ENCODE peak calls at places on chromosome 3, in seven cellular contexts. P is ascending aorta; M is CD4-positive, CD25-positive, alpha-beta regulatory T cell; I is adrenal gland; F is fibroblast of lung; U is Peyer's patch; W is GM23338. Y is an unnamed sample. For H3K4me1 and H3K36me3, the result is how much of the 10 kb centered on the place peaks cover.

GRCh38 chr3:192923731-192924130 is 6.1 kb upstream of the MB21D2 start:
- DNase-seq in P (no peak), M (no peak), I (no peak), F (no peak), U (no peak), W (no peak), Y (no peak)

GRCh38 chr3:20080956-20081554 is 40.8 kb downstream of the KAT2B start:
- DNase-seq in P (peak), M (peak), I (peak), F (peak), U (peak), W (no peak), Y (peak)

GRCh38 chr3:51862886-51863285 is 1.5 kb downstream of the IQCF2 start:
- DNase-seq in P (no peak), M (no peak), I (peak), F (no peak), U (no peak), W (no peak), Y (no peak)

GRCh38 chr3:72012376-72012775 is 227.4 kb upstream of the PROK2 start:
- DNase-seq in P (no peak), M (no peak), I (no peak), F (no peak), U (no peak), W (no peak), Y (no peak)

GRCh38 chr3:121998030-121998580 is 23.9 kb downstream of the ILDR1 start:
- DNase-seq in P (no peak), M (peak), I (peak), F (peak), U (no peak), W (no peak), Y (no peak)

GRCh38 chr3:191356586-191357439 is 26.5 kb upstream of the UTS2B start:
- DNase-seq in P (no peak), M (no peak), I (no peak), F (peak), U (no peak), W (peak), Y (no peak)

GRCh38 chr3:170132335-170132734 is 49.2 kb downstream of the PHC3 start:
- DNase-seq in P (no peak), M (peak), I (no peak), F (peak), U (no peak), W (no peak), Y (peak)

GRCh38 chr3:131361464-131362421 is 19.8 kb upstream of the NUDT16 start:
- DNase-seq in P (no peak), M (peak), I (peak), F (peak), U (peak), W (peak), Y (no peak)

GRCh38 chr3:187016639-187017345 is 86.5 kb downstream of the ST6GAL1 start:
- DNase-seq in P (no peak), M (no peak), I (no peak), F (peak), U (no peak), W (no peak), Y (no peak)

GRCh38 chr3:187012609-187013051 is 82.3 kb downstream of the ST6GAL1 start:
- DNase-seq in P (no peak), M (peak), I (no peak), F (peak), U (no peak), W (no peak), Y (peak)

GRCh38 chr3:187013080-187013838 is 82.9 kb downstream of the ST6GAL1 start:
- DNase-seq in P (no peak), M (no peak), I (no peak), F (no peak), U (no peak), W (no peak), Y (no peak)

GRCh38 chr3:187015903-187016638 is 85.7 kb downstream of the ST6GAL1 start:
- DNase-seq in P (no peak), M (no peak), I (no peak), F (no peak), U (no peak), W (no peak), Y (no peak)

GRCh38 chr3:187014417-187014864 is 84.1 kb downstream of the ST6GAL1 start:
- DNase-seq in P (no peak), M (no peak), I (no peak), F (no peak), U (no peak), W (no peak), Y (no peak)
- H3K4me1 ChIP-seq in P (under half), M (under half), I (under half), F (under half), U (under half), W (under half), Y (under half)

GRCh38 chr3:48464713-48465221 is 18.2 kb downstream of the ATRIP start:
- DNase-seq in P (no peak), M (no peak), I (peak), F (no peak), U (peak), W (no peak), Y (no peak)
- H3K36me3 ChIP-seq in P (under half), M (under half), I (under half), F (under half), U (under half), W (under half), Y (half or more)

DNA sequence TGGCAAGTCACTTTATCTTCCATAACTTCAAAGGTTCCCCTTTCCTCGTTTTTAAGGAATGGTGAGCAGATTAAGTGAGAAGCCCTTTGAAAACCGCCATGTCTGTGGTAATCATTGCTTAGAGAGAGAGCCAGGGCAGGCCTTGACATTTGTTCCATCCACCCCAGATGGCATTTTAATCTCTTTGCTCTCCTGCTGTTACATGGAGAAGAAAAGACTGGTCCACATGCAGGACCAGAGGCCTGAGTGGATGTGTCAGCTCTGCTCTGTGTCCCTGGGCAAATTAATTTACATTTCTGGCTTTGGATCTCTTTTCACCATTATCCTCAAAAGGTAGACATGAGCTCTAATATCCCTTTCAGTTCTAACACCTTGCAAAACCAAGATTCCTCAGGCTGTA is 157.3 kb upstream of the LPP start:
- DNase-seq in P (no peak), M (no peak), I (no peak), F (no peak), U (no peak), W (no peak), Y (no peak)
- H3K4me1 ChIP-seq in P (under half), M (half or more), I (under half), F (under half), U (under half), W (under half), Y (half or more)

DNA sequence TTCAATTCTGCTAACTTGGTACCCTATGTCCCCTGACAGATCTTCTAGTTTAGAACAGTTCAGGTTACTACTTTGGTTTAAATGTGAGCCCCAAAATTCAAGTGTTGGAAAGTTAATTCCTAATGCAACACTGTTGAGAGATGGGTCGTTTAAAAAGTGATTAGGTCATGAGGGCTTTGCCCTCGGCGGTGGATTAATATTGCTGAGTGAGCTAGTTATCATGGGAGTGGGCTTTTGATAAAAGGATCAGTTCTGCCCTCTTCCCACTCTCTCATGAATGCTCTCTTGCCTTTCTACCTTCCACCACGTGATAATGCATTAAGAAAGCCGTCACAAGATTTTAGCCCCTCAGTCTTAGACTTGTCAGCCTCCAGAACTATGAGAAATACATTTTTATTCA is 72.1 kb downstream of the BTLA start:
- DNase-seq in P (no peak), M (no peak), I (no peak), F (no peak), U (no peak), W (no peak), Y (no peak)
- H3K36me3 ChIP-seq in P (under half), M (under half), I (under half), F (under half), U (under half), W (under half), Y (under half)

GRCh38 chr3:45120615-45121158 is 25.5 kb downstream of the CDCP1 start:
- DNase-seq in P (no peak), M (no peak), I (no peak), F (no peak), U (no peak), W (peak), Y (no peak)

GRCh38 chr3:45124379-45124778 is 21.8 kb downstream of the CDCP1 start:
- DNase-seq in P (no peak), M (no peak), I (no peak), F (peak), U (no peak), W (no peak), Y (no peak)

GRCh38 chr3:45123841-45124269 is 22.3 kb downstream of the CDCP1 start:
- DNase-seq in P (no peak), M (no peak), I (no peak), F (peak), U (no peak), W (no peak), Y (no peak)

GRCh38 chr3:45124956-45125355 is 21.2 kb downstream of the CDCP1 start:
- DNase-seq in P (no peak), M (no peak), I (no peak), F (no peak), U (no peak), W (no peak), Y (no peak)

GRCh38 chr3:45123030-45123429 is 23.1 kb downstream of the CDCP1 start:
- DNase-seq in P (no peak), M (no peak), I (no peak), F (peak), U (no peak), W (no peak), Y (no peak)
- H3K4me1 ChIP-seq in P (under half), M (under half), I (under half), F (under half), U (under half), W (under half), Y (under half)

GRCh38 chr3:172063456-172064432 is 24.4 kb downstream of the FNDC3B start:
- DNase-seq in P (no peak), M (no peak), I (no peak), F (no peak), U (no peak), W (no peak), Y (no peak)

GRCh38 chr3:172065534-172065933 is 26.2 kb downstream of the FNDC3B start:
- DNase-seq in P (no peak), M (no peak), I (no peak), F (peak), U (no peak), W (no peak), Y (no peak)

GRCh38 chr3:172060234-172060633 is 20.9 kb downstream of the FNDC3B start:
- DNase-seq in P (no peak), M (no peak), I (no peak), F (no peak), U (no peak), W (no peak), Y (no peak)

GRCh38 chr3:172059532-172059931 is 20.2 kb downstream of the FNDC3B start:
- DNase-seq in P (no peak), M (no peak), I (no peak), F (no peak), U (no peak), W (no peak), Y (no peak)

DNA sequence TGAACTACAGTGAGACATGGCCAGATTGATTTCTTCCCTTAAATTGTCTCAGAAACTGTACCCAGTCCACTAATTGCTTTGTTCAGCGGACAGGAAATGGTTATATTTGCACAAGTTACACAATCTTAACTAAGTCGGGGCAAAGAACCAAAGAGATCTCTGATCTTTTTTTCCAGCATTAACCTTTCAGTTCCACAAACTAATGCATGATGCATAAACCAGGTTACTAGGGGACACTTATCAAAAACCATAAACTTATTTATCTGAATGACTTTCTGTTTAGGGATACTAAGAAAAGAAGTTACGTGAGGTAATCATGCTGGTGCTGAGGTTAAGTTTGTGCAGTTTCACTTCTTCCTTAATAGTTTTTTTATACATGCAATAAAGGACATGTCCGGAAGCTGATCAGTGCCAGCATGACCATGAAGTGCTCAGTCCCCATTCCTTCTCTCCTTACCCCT is 22.4 kb downstream of the FNDC3B start:
- DNase-seq in P (no peak), M (no peak), I (no peak), F (peak), U (no peak), W (no peak), Y (no peak)
- H3K36me3 ChIP-seq in P (under half), M (under half), I (under half), F (under half), U (under half), W (under half), Y (under half)

Y was measured in DND-41.